ENCODE peak calls at places on chromosomes 7 and 10, in nine cellular contexts. R, B, O, L, M, X, K, Q and A are unnamed samples.

GRCh38 chr10:52639652-52640051 is 132.9 kb downstream of the MBL2 start:
- DNase-seq in R (peak; percentile 17), B (no peak), O (no peak), L (no peak), M (no peak), X (no peak), K (no peak), Q (no peak), A (no peak)

GRCh38 chr10:16965740-16966447 is 148.7 kb upstream of the RSU1 start:
- DNase-seq in R (no peak), B (no peak), O (peak; percentile 47), L (no peak), M (peak; percentile 48), X (no peak), K (peak; percentile 45), Q (no peak), A (peak; percentile 13)

GRCh38 chr7:21898265-21898930 is 47.3 kb downstream of the CDCA7L start:
- DNase-seq in R (no peak), B (no peak), O (no peak), L (no peak), M (no peak), X (no peak), K (no peak), Q (peak; percentile 54), A (no peak)

GRCh38 chr7:106071356-106071998 is 40.6 kb downstream of the SYPL1 start:
- DNase-seq in R (peak; percentile 49), B (peak; percentile 86), O (no peak), L (peak; percentile 70), M (no peak), X (no peak), K (no peak), Q (peak; percentile 62), A (peak; percentile 76)

GRCh38 chr7:38374507-38374906 is 101.1 kb upstream of the TARP start:
- DNase-seq in R (peak; percentile 59), B (no peak), O (peak; percentile 81), L (no peak), M (peak; percentile 37), X (no peak), K (peak; percentile 72), Q (no peak), A (peak; percentile 62)

GRCh38 chr10:98115388-98115787 is 19.1 kb upstream of the R3HCC1L start:
- DNase-seq in R (no peak), B (no peak), O (no peak), L (no peak), M (no peak), X (no peak), K (no peak), Q (no peak), A (no peak)

GRCh38 chr7:70193514-70193913 is 595.2 kb downstream of the AUTS2 start:
- DNase-seq in R (peak; percentile 67), B (no peak), O (no peak), L (no peak), M (peak; percentile 5), X (no peak), K (no peak), Q (no peak), A (no peak)

GRCh38 chr7:82598958-82599357 is 155.4 kb upstream of the CACNA2D1 start:
- DNase-seq in R (no peak), B (no peak), O (no peak), L (no peak), M (no peak), X (no peak), K (no peak), Q (no peak), A (no peak)

GRCh38 chr10:123323884-123324283 is 169.7 kb downstream of the BUB3 start:
- DNase-seq in R (no peak), B (no peak), O (no peak), L (no peak), M (no peak), X (no peak), K (no peak), Q (no peak), A (no peak)

GRCh38 chr7:150379590-150380379 is 655 bp downstream of the ZNF775 start:
- DNase-seq in R (peak; percentile 72), B (no peak), O (peak; percentile 28), L (no peak), M (no peak), X (no peak), K (peak; percentile 32), Q (no peak), A (peak; percentile 71)
- H3K4me1 ChIP-seq in R (no peaks in the 10 kb centered on the region), B (peaks cover 20% of the 10 kb centered on the region), O (peaks cover 22% of the 10 kb centered on the region), L (peaks cover 30% of the 10 kb centered on the region), M (peaks cover 64% of the 10 kb centered on the region), X (peaks cover 16% of the 10 kb centered on the region), K (peaks cover 49% of the 10 kb centered on the region), Q (peaks cover 28% of the 10 kb centered on the region), A (peaks cover 63% of the 10 kb centered on the region)

GRCh38 chr7:2589341-2589740 is 30.6 kb downstream of the IQCE start:
- DNase-seq in R (no peak), B (no peak), O (no peak), L (no peak), M (no peak), X (no peak), K (no peak), Q (no peak), A (no peak)
- H3K36me3 ChIP-seq in R (peaks cover 19% of the 10 kb centered on the region), B (peaks cover 13% of the 10 kb centered on the region), O (no peaks in the 10 kb centered on the region), L (peaks cover 45% of the 10 kb centered on the region), M (peaks cover 12% of the 10 kb centered on the region), X (no peaks in the 10 kb centered on the region), K (no peaks in the 10 kb centered on the region), Q (peaks cover 82% of the 10 kb centered on the region), A (no peaks in the 10 kb centered on the region)

GRCh38 chr10:51638737-51639136 is 60.7 kb downstream of the CSTF2T start:
- DNase-seq in R (no peak), B (no peak), O (no peak), L (no peak), M (no peak), X (no peak), K (no peak), Q (no peak), A (no peak)
- TF ChIP-seq CTCF in R (peak; percentile 21), B (no peak), O (no peak), L (no peak), M (no peak), X (peak; percentile 8), K (no peak), Q (no peak), A (no peak)

DNA sequence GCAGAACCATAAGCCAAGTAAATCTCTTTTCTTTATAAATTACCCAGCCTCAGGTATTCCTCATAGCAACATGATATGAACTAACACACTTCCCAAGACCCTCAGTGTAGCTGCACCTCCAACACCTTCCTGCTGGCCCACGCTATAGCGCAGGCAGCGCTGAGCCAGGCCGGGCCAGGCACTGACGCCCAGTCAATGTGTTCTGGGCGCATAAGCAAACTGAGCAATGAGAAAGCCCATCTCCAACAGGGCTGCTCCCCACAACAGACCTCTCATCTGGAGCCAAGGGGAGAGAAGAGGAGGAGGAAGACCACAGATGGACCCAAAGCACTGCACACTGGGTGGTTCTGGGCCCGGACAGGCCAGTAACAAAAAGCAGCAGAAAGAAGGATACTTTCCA is 40.8 kb downstream of the FAM53B start:
- DNase-seq in R (no peak), B (peak; percentile 45), O (no peak), L (no peak), M (no peak), X (peak; percentile 50), K (no peak), Q (no peak), A (no peak)
- H3K4me1 ChIP-seq in R (no peaks in the 10 kb centered on the region), B (peaks cover 89% of the 10 kb centered on the region), O (peaks cover 100% of the 10 kb centered on the region), L (peaks cover 95% of the 10 kb centered on the region), M (peaks cover 69% of the 10 kb centered on the region), X (peaks cover 100% of the 10 kb centered on the region), K (peaks cover 11% of the 10 kb centered on the region), Q (peaks cover 100% of the 10 kb centered on the region), A (peaks cover 50% of the 10 kb centered on the region)